ENCODE peak calls at places on chromosomes 5 and 9, in five cellular contexts. S is head of caudate nucleus, N is NCI-H1436, V is GM13977, C is AG08395. W is an unnamed sample.

GRCh38 chr5:53817183-53817582 is 256.7 kb downstream of the NDUFS4 start:
- DNase-seq in C (no peak), N (no peak), V (no peak), S (no peak), W (no peak)

GRCh38 chr9:91978739-91979414 is 28.8 kb upstream of the ROR2 start:
- DNase-seq in C (peak), V (no peak), N (no peak), S (no peak), W (peak)

GRCh38 chr9:129988607-129989361 is 54.2 kb downstream of the FNBP1 start:
- DNase-seq in V (peak), S (no peak), N (no peak), C (no peak), W (no peak)

GRCh38 chr9:133454943-133455673 is 4.7 kb upstream of the CACFD1 start:
- DNase-seq in C (no peak), S (no peak), V (no peak), N (no peak), W (no peak)

GRCh38 chr5:14041528-14042184 is 97.2 kb upstream of the DNAH5 start:
- DNase-seq in S (no peak), C (no peak), V (no peak), N (no peak), W (no peak)

GRCh38 chr9:129289883-129290282 is 111.8 kb upstream of the IER5L start:
- DNase-seq in V (no peak), S (peak), N (no peak), C (no peak), W (no peak)

GRCh38 chr5:178941361-178941760 is 363 bp downstream of the ZNF454 start:
- DNase-seq in V (no peak), N (no peak), S (no peak), C (no peak), W (no peak)

GRCh38 chr9:63816742-63817621 is 1468.0 kb downstream of the FOXD4L5 start:
- DNase-seq in C (peak), N (no peak), V (peak), S (peak), W (no peak)

GRCh38 chr5:73999306-73999705 is 373.3 kb downstream of the ARHGEF28 start:
- DNase-seq in N (no peak), S (no peak), C (no peak), V (no peak), W (no peak)

GRCh38 chr5:31161772-31162171 is 31.7 kb upstream of the CDH6 start:
- DNase-seq in S (no peak), N (no peak), V (no peak), C (no peak), W (no peak)

GRCh38 chr9:32738501-32739172 is 44.7 kb upstream of the TMEM215 start:
- DNase-seq in C (no peak), V (no peak), N (no peak), S (no peak), W (no peak)

GRCh38 chr9:16344343-16344742 is 526.1 kb downstream of the BNC2 start:
- DNase-seq in S (no peak), V (no peak), C (peak), N (no peak), W (no peak)

GRCh38 chr9:89374176-89374575 is 55.9 kb downstream of the SECISBP2 start:
- DNase-seq in C (no peak), V (no peak), S (no peak), N (no peak), W (no peak)

GRCh38 chr5:180352116-180352975 is 790 bp downstream of the GFPT2 start:
- DNase-seq in V (no peak), S (peak), N (no peak), C (peak), W (no peak)

W was measured in NCI-H748 treated with DMSO at 0.1 percent for 48 hours.